ENCODE peak calls at places on chromosomes 2 and 18, in nine cellular contexts. P, N, J, K, F, O, H, G and W are unnamed samples.

GRCh38 chr2:232341061-232341738 is 37.4 kb upstream of the ALPP start:
- DNase-seq in F (no peak), P (no peak), K (no peak), N (no peak), J (no peak), G (no peak), O (peak; percentile 39), H (no peak), W (no peak)

GRCh38 chr18:60935046-60935445 is 398.2 kb upstream of the CDH20 start:
- DNase-seq in P (no peak), K (no peak), G (no peak), N (no peak), O (no peak), H (no peak), F (no peak), J (no peak), W (no peak)

GRCh38 chr2:44940612-44941464 is 664 bp upstream of the SIX3 start:
- DNase-seq in N (no peak), P (no peak), O (no peak), F (no peak), G (no peak), K (no peak), H (no peak), J (no peak), W (no peak)

GRCh38 chr2:237198144-237198900 is 112.6 kb downstream of the COPS8 start:
- DNase-seq in J (no peak), O (no peak), F (no peak), K (no peak), H (peak; percentile 35), N (no peak), G (peak; percentile 28), P (no peak), W (no peak)

GRCh38 chr2:191611614-191612013 is 66.3 kb upstream of the NABP1 start:
- DNase-seq in K (no peak), J (no peak), O (no peak), N (no peak), P (peak; percentile 34), G (no peak), H (no peak), F (no peak), W (peak; percentile 33)

GRCh38 chr2:26363323-26363722 is 16.7 kb upstream of the ADGRF3 start:
- DNase-seq in P (no peak), K (no peak), G (peak; percentile 50), H (peak; percentile 45), O (no peak), F (no peak), J (no peak), N (no peak), W (no peak)

GRCh38 chr18:39743463-39743862 is 2177.9 kb upstream of the CELF4 start:
- DNase-seq in F (no peak), N (no peak), G (no peak), J (no peak), P (no peak), H (no peak), O (no peak), K (no peak), W (no peak)

GRCh38 chr2:20483496-20483895 is 36.6 kb downstream of the RHOB start:
- DNase-seq in K (no peak), J (no peak), P (peak; percentile 20), N (no peak), O (no peak), H (no peak), G (no peak), F (no peak), W (peak; percentile 54)

GRCh38 chr18:49892148-49892924 is 79.0 kb upstream of the ACAA2 start:
- DNase-seq in N (no peak), K (no peak), H (peak; percentile 68), F (no peak), J (no peak), G (peak; percentile 55), O (no peak), P (no peak), W (no peak)

GRCh38 chr2:74789278-74789677 is 44.6 kb upstream of the HK2 start:
- DNase-seq in P (no peak), F (no peak), K (no peak), G (no peak), J (no peak), N (no peak), O (no peak), H (no peak), W (no peak)

GRCh38 chr2:30802611-30803010 is 4.6 kb downstream of the CAPN13 start:
- DNase-seq in J (no peak), F (no peak), H (no peak), N (no peak), O (no peak), P (no peak), K (no peak), G (no peak), W (no peak)

GRCh38 chr2:127575941-127576432 is 40.5 kb downstream of the MYO7B start:
- DNase-seq in O (no peak), K (no peak), J (no peak), H (no peak), G (no peak), N (no peak), P (no peak), F (no peak), W (no peak)